ENCODE peak calls at places on chromosomes 3 and 15, in five cellular contexts. One of them, this sample, is unnamed.

GRCh38 chr3:72034956-72035355 is 250.0 kb upstream of the PROK2 start:
- DNase-seq in head of caudate nucleus: no peak
- DNase-seq in cerebellar cortex: no peak
- DNase-seq in AG08396: no peak
- DNase-seq in activated T-helper 9 cell treated with anti-CD3 and anti-CD28 coated beads, Interleukin-2, amount 50 U/mL, for 16 hours: no peak
- DNase-seq in this sample: no peak

GRCh38 chr3:47705391-47705790 is 76.3 kb downstream of the SMARCC1 start:
- DNase-seq in head of caudate nucleus: no peak
- DNase-seq in cerebellar cortex: no peak
- DNase-seq in AG08396: no peak
- DNase-seq in activated T-helper 9 cell treated with anti-CD3 and anti-CD28 coated beads, Interleukin-2, amount 50 U/mL, for 16 hours: no peak
- DNase-seq in this sample: no peak

GRCh38 chr3:124034016-124034808 is 42.3 kb upstream of the ROPN1 start:
- DNase-seq in head of caudate nucleus: no peak
- DNase-seq in cerebellar cortex: no peak
- DNase-seq in AG08396: no peak
- DNase-seq in activated T-helper 9 cell treated with anti-CD3 and anti-CD28 coated beads, Interleukin-2, amount 50 U/mL, for 16 hours: no peak
- DNase-seq in this sample: peak; percentile 47

GRCh38 chr15:34114739-34115138 is 12.9 kb downstream of the PGBD4 start:
- DNase-seq in head of caudate nucleus: no peak
- DNase-seq in cerebellar cortex: no peak
- DNase-seq in AG08396: no peak
- DNase-seq in activated T-helper 9 cell treated with anti-CD3 and anti-CD28 coated beads, Interleukin-2, amount 50 U/mL, for 16 hours: no peak
- DNase-seq in this sample: no peak

GRCh38 chr3:28050895-28051294 is 190.5 kb upstream of the CMC1 start:
- DNase-seq in head of caudate nucleus: peak; percentile 17
- DNase-seq in cerebellar cortex: no peak
- DNase-seq in AG08396: no peak
- DNase-seq in activated T-helper 9 cell treated with anti-CD3 and anti-CD28 coated beads, Interleukin-2, amount 50 U/mL, for 16 hours: no peak
- DNase-seq in this sample: peak; percentile 82

GRCh38 chr15:85622432-85622831 is 172.3 kb downstream of the KLHL25 start:
- DNase-seq in head of caudate nucleus: no peak
- DNase-seq in cerebellar cortex: no peak
- DNase-seq in AG08396: no peak
- DNase-seq in activated T-helper 9 cell treated with anti-CD3 and anti-CD28 coated beads, Interleukin-2, amount 50 U/mL, for 16 hours: no peak
- DNase-seq in this sample: no peak

GRCh38 chr3:113283306-113283705 is 71.9 kb downstream of the BOC start:
- DNase-seq in head of caudate nucleus: no peak
- DNase-seq in cerebellar cortex: no peak
- DNase-seq in AG08396: no peak
- DNase-seq in activated T-helper 9 cell treated with anti-CD3 and anti-CD28 coated beads, Interleukin-2, amount 50 U/mL, for 16 hours: no peak
- DNase-seq in this sample: no peak

GRCh38 chr3:150078983-150079739 is 108.5 kb upstream of the PFN2 start:
- DNase-seq in head of caudate nucleus: peak; percentile 9
- DNase-seq in cerebellar cortex: no peak
- DNase-seq in AG08396: peak; percentile 73
- DNase-seq in activated T-helper 9 cell treated with anti-CD3 and anti-CD28 coated beads, Interleukin-2, amount 50 U/mL, for 16 hours: no peak
- DNase-seq in this sample: peak; percentile 75

GRCh38 chr15:60901647-60902046 is 327.5 kb downstream of the RORA start:
- DNase-seq in head of caudate nucleus: no peak
- DNase-seq in cerebellar cortex: no peak
- DNase-seq in AG08396: no peak
- DNase-seq in activated T-helper 9 cell treated with anti-CD3 and anti-CD28 coated beads, Interleukin-2, amount 50 U/mL, for 16 hours: no peak
- DNase-seq in this sample: no peak

GRCh38 chr3:86895202-86895601 is 95.7 kb downstream of the VGLL3 start:
- DNase-seq in head of caudate nucleus: no peak
- DNase-seq in cerebellar cortex: no peak
- DNase-seq in AG08396: no peak
- DNase-seq in activated T-helper 9 cell treated with anti-CD3 and anti-CD28 coated beads, Interleukin-2, amount 50 U/mL, for 16 hours: no peak
- DNase-seq in this sample: no peak

GRCh38 chr3:39124876-39125836 is 17.7 kb downstream of the TTC21A start:
- DNase-seq in head of caudate nucleus: no peak
- DNase-seq in cerebellar cortex: peak; percentile 54
- DNase-seq in AG08396: peak; percentile 45
- DNase-seq in activated T-helper 9 cell treated with anti-CD3 and anti-CD28 coated beads, Interleukin-2, amount 50 U/mL, for 16 hours: no peak
- DNase-seq in this sample: peak; percentile 67

GRCh38 chr15:28921336-28921735 is 35.6 kb downstream of the APBA2 start:
- DNase-seq in head of caudate nucleus: no peak
- DNase-seq in cerebellar cortex: no peak
- DNase-seq in AG08396: no peak
- DNase-seq in activated T-helper 9 cell treated with anti-CD3 and anti-CD28 coated beads, Interleukin-2, amount 50 U/mL, for 16 hours: no peak
- DNase-seq in this sample: no peak

GRCh38 chr3:71547254-71548198 is 36.0 kb downstream of the FOXP1 start:
- DNase-seq in head of caudate nucleus: no peak
- DNase-seq in cerebellar cortex: no peak
- DNase-seq in AG08396: no peak
- DNase-seq in activated T-helper 9 cell treated with anti-CD3 and anti-CD28 coated beads, Interleukin-2, amount 50 U/mL, for 16 hours: no peak
- DNase-seq in this sample: peak; percentile 27

GRCh38 chr15:67824900-67825879 is at the start of gene SKOR1:
- DNase-seq in head of caudate nucleus: no peak
- DNase-seq in cerebellar cortex: no peak
- DNase-seq in AG08396: peak; percentile 78
- DNase-seq in activated T-helper 9 cell treated with anti-CD3 and anti-CD28 coated beads, Interleukin-2, amount 50 U/mL, for 16 hours: no peak
- DNase-seq in this sample: peak; percentile 62

GRCh38 chr3:186137051-186137685 is 28.3 kb upstream of the ETV5 start:
- DNase-seq in head of caudate nucleus: no peak
- DNase-seq in cerebellar cortex: no peak
- DNase-seq in AG08396: no peak
- DNase-seq in activated T-helper 9 cell treated with anti-CD3 and anti-CD28 coated beads, Interleukin-2, amount 50 U/mL, for 16 hours: no peak
- DNase-seq in this sample: no peak

GRCh38 chr15:61556037-61556648 is 327.0 kb upstream of the RORA start:
- DNase-seq in head of caudate nucleus: no peak
- DNase-seq in cerebellar cortex: no peak
- DNase-seq in AG08396: no peak
- DNase-seq in activated T-helper 9 cell treated with anti-CD3 and anti-CD28 coated beads, Interleukin-2, amount 50 U/mL, for 16 hours: no peak
- DNase-seq in this sample: no peak

GRCh38 chr3:171417813-171418212 is 42.4 kb downstream of the TNIK start:
- DNase-seq in head of caudate nucleus: no peak
- DNase-seq in cerebellar cortex: no peak
- DNase-seq in AG08396: peak; percentile 79
- DNase-seq in activated T-helper 9 cell treated with anti-CD3 and anti-CD28 coated beads, Interleukin-2, amount 50 U/mL, for 16 hours: no peak
- DNase-seq in this sample: peak; percentile 47

GRCh38 chr15:92082217-92082843 is 228.8 kb downstream of the SLCO3A1 start:
- DNase-seq in head of caudate nucleus: peak; percentile 80
- DNase-seq in cerebellar cortex: peak; percentile 89
- DNase-seq in AG08396: peak; percentile 73
- DNase-seq in activated T-helper 9 cell treated with anti-CD3 and anti-CD28 coated beads, Interleukin-2, amount 50 U/mL, for 16 hours: peak; percentile 24
- DNase-seq in this sample: peak; percentile 77

GRCh38 chr3:149555941-149556340 is 81.4 kb downstream of the TM4SF4 start:
- DNase-seq in head of caudate nucleus: no peak
- DNase-seq in cerebellar cortex: no peak
- DNase-seq in AG08396: no peak
- DNase-seq in activated T-helper 9 cell treated with anti-CD3 and anti-CD28 coated beads, Interleukin-2, amount 50 U/mL, for 16 hours: no peak
- DNase-seq in this sample: no peak

GRCh38 chr3:145798691-145799550 is 362.1 kb downstream of the PLOD2 start:
- DNase-seq in head of caudate nucleus: peak; percentile 19
- DNase-seq in cerebellar cortex: no peak
- DNase-seq in AG08396: no peak
- DNase-seq in activated T-helper 9 cell treated with anti-CD3 and anti-CD28 coated beads, Interleukin-2, amount 50 U/mL, for 16 hours: no peak
- DNase-seq in this sample: no peak

GRCh38 chr3:37753428-37753827 is 108.3 kb upstream of the CTDSPL start:
- DNase-seq in head of caudate nucleus: no peak
- DNase-seq in cerebellar cortex: no peak
- DNase-seq in AG08396: no peak
- DNase-seq in activated T-helper 9 cell treated with anti-CD3 and anti-CD28 coated beads, Interleukin-2, amount 50 U/mL, for 16 hours: no peak
- DNase-seq in this sample: no peak

GRCh38 chr3:81643721-81644120 is 117.7 kb downstream of the GBE1 start:
- DNase-seq in head of caudate nucleus: no peak
- DNase-seq in cerebellar cortex: peak; percentile 72
- DNase-seq in AG08396: peak; percentile 22
- DNase-seq in activated T-helper 9 cell treated with anti-CD3 and anti-CD28 coated beads, Interleukin-2, amount 50 U/mL, for 16 hours: no peak
- DNase-seq in this sample: peak; percentile 19

GRCh38 chr3:148604270-148605085 is 93.2 kb upstream of the AGTR1 start:
- DNase-seq in head of caudate nucleus: no peak
- DNase-seq in cerebellar cortex: no peak
- DNase-seq in AG08396: no peak
- DNase-seq in activated T-helper 9 cell treated with anti-CD3 and anti-CD28 coated beads, Interleukin-2, amount 50 U/mL, for 16 hours: no peak
- DNase-seq in this sample: peak; percentile 13

GRCh38 chr3:62084558-62084957 is 288.8 kb downstream of the FEZF2 start:
- DNase-seq in head of caudate nucleus: peak; percentile 16
- DNase-seq in cerebellar cortex: no peak
- DNase-seq in AG08396: no peak
- DNase-seq in activated T-helper 9 cell treated with anti-CD3 and anti-CD28 coated beads, Interleukin-2, amount 50 U/mL, for 16 hours: no peak
- DNase-seq in this sample: no peak

GRCh38 chr3:132592211-132592610 is 4.9 kb upstream of the ACKR4 start:
- DNase-seq in head of caudate nucleus: no peak
- DNase-seq in cerebellar cortex: no peak
- DNase-seq in AG08396: no peak
- DNase-seq in activated T-helper 9 cell treated with anti-CD3 and anti-CD28 coated beads, Interleukin-2, amount 50 U/mL, for 16 hours: no peak
- DNase-seq in this sample: no peak

GRCh38 chr3:113812854-113813253 is 25.7 kb upstream of the GRAMD1C start:
- DNase-seq in head of caudate nucleus: no peak
- DNase-seq in cerebellar cortex: no peak
- DNase-seq in AG08396: no peak
- DNase-seq in activated T-helper 9 cell treated with anti-CD3 and anti-CD28 coated beads, Interleukin-2, amount 50 U/mL, for 16 hours: no peak
- DNase-seq in this sample: no peak

GRCh38 chr3:58696093-58696492 is 29.5 kb upstream of the FAM3D start:
- DNase-seq in head of caudate nucleus: no peak
- DNase-seq in cerebellar cortex: no peak
- DNase-seq in AG08396: no peak
- DNase-seq in activated T-helper 9 cell treated with anti-CD3 and anti-CD28 coated beads, Interleukin-2, amount 50 U/mL, for 16 hours: no peak
- DNase-seq in this sample: no peak

GRCh38 chr3:99418209-99418635 is 220.2 kb upstream of the COL8A1 start:
- DNase-seq in head of caudate nucleus: no peak
- DNase-seq in cerebellar cortex: no peak
- DNase-seq in AG08396: no peak
- DNase-seq in activated T-helper 9 cell treated with anti-CD3 and anti-CD28 coated beads, Interleukin-2, amount 50 U/mL, for 16 hours: no peak
- DNase-seq in this sample: no peak

GRCh38 chr3:4351164-4351855 is 48.1 kb downstream of the SETMAR start:
- DNase-seq in head of caudate nucleus: no peak
- DNase-seq in cerebellar cortex: no peak
- DNase-seq in AG08396: peak; percentile 18
- DNase-seq in activated T-helper 9 cell treated with anti-CD3 and anti-CD28 coated beads, Interleukin-2, amount 50 U/mL, for 16 hours: peak; percentile 3
- DNase-seq in this sample: peak; percentile 31

GRCh38 chr3:194009892-194010533 is 125.9 kb upstream of the HES1 start:
- DNase-seq in head of caudate nucleus: no peak
- DNase-seq in cerebellar cortex: no peak
- DNase-seq in AG08396: no peak
- DNase-seq in activated T-helper 9 cell treated with anti-CD3 and anti-CD28 coated beads, Interleukin-2, amount 50 U/mL, for 16 hours: no peak
- DNase-seq in this sample: no peak

GRCh38 chr3:9244495-9245183 is 4.8 kb downstream of the SRGAP3 start:
- DNase-seq in head of caudate nucleus: no peak
- DNase-seq in cerebellar cortex: no peak
- DNase-seq in AG08396: no peak
- DNase-seq in activated T-helper 9 cell treated with anti-CD3 and anti-CD28 coated beads, Interleukin-2, amount 50 U/mL, for 16 hours: no peak
- DNase-seq in this sample: no peak

GRCh38 chr3:82130056-82130455 is 368.6 kb upstream of the GBE1 start:
- DNase-seq in head of caudate nucleus: no peak
- DNase-seq in cerebellar cortex: no peak
- DNase-seq in AG08396: no peak
- DNase-seq in activated T-helper 9 cell treated with anti-CD3 and anti-CD28 coated beads, Interleukin-2, amount 50 U/mL, for 16 hours: no peak
- DNase-seq in this sample: no peak

GRCh38 chr3:86451749-86452148 is 539.2 kb downstream of the VGLL3 start:
- DNase-seq in head of caudate nucleus: no peak
- DNase-seq in cerebellar cortex: no peak
- DNase-seq in AG08396: no peak
- DNase-seq in activated T-helper 9 cell treated with anti-CD3 and anti-CD28 coated beads, Interleukin-2, amount 50 U/mL, for 16 hours: no peak
- DNase-seq in this sample: no peak